ENCODE peak calls at places on chromosomes 2 and 18, in five cellular contexts. A is progenitor cell of endocrine pancreas, W is IMR-90, Y is thoracic aorta, Z is Daoy. M is an unnamed sample.

GRCh38 chr18:24792164-24792563 is 331.7 kb downstream of the HRH4 start:
- DNase-seq in A (no peak), W (peak; percentile 48), Y (no peak), Z (no peak), M (no peak)

GRCh38 chr2:105909215-105909614 is 164.5 kb downstream of the NCK2 start:
- DNase-seq in A (no peak), W (no peak), Y (no peak), Z (no peak), M (no peak)

GRCh38 chr2:47004905-47005495 is 89.4 kb upstream of the MCFD2 start:
- DNase-seq in A (no peak), W (no peak), Y (no peak), Z (no peak), M (no peak)

GRCh38 chr2:5528741-5529140 is 163.4 kb upstream of the SOX11 start:
- DNase-seq in A (no peak), W (no peak), Y (no peak), Z (no peak), M (no peak)

GRCh38 chr2:17901246-17901645 is 22.8 kb downstream of the KCNS3 start:
- DNase-seq in A (no peak), W (no peak), Y (no peak), Z (peak; percentile 22), M (no peak)

GRCh38 chr2:239811001-239811798 is 213.9 kb downstream of the NDUFA10 start:
- DNase-seq in A (no peak), W (no peak), Y (peak; percentile 48), Z (no peak), M (peak; percentile 35)

GRCh38 chr2:159176555-159176954 is 109.9 kb downstream of the WDSUB1 start:
- DNase-seq in A (no peak), W (peak; percentile 5), Y (no peak), Z (no peak), M (no peak)

GRCh38 chr2:42944744-42945415 is 152.5 kb upstream of the HAAO start:
- DNase-seq in A (no peak), W (peak; percentile 57), Y (no peak), Z (peak; percentile 33), M (no peak)

GRCh38 chr2:220504890-220505564 is 877.6 kb downstream of the SLC4A3 start:
- DNase-seq in A (no peak), W (peak; percentile 86), Y (no peak), Z (peak; percentile 68), M (peak; percentile 1)

GRCh38 chr2:62362561-62362960 is 143.4 kb downstream of the TMEM17 start:
- DNase-seq in A (no peak), W (no peak), Y (no peak), Z (no peak), M (no peak)

GRCh38 chr2:152647417-152648010 is 69.7 kb downstream of the PRPF40A start:
- DNase-seq in A (no peak), W (peak; percentile 49), Y (no peak), Z (no peak), M (peak; percentile 38)

GRCh38 chr18:67300498-67300897 is 216.0 kb downstream of the DSEL start:
- DNase-seq in A (no peak), W (no peak), Y (no peak), Z (no peak), M (no peak)

GRCh38 chr18:75358928-75359327 is 68.6 kb downstream of the SMIM21 start:
- DNase-seq in A (no peak), W (no peak), Y (no peak), Z (peak; percentile 79), M (no peak)

GRCh38 chr18:22084547-22084946 is 84.8 kb upstream of the GATA6 start:
- DNase-seq in A (peak; percentile 16), W (no peak), Y (no peak), Z (no peak), M (no peak)

GRCh38 chr2:233422050-233422639 is 67.9 kb downstream of the DGKD start:
- DNase-seq in A (no peak), W (no peak), Y (no peak), Z (peak; percentile 61), M (no peak)

GRCh38 chr2:218033208-218033589 is 30.4 kb upstream of the TNS1 start:
- DNase-seq in A (no peak), W (no peak), Y (no peak), Z (no peak), M (no peak)

GRCh38 chr2:51263921-51264320 is 232.0 kb upstream of the NRXN1 start:
- DNase-seq in A (no peak), W (no peak), Y (no peak), Z (no peak), M (no peak)

GRCh38 chr2:9150568-9150900 is 56.1 kb upstream of the ASAP2 start:
- DNase-seq in A (no peak), W (no peak), Y (no peak), Z (no peak), M (no peak)

GRCh38 chr2:54224997-54225396 is 31.0 kb downstream of the TSPYL6 start:
- DNase-seq in A (no peak), W (no peak), Y (no peak), Z (no peak), M (no peak)

GRCh38 chr2:105950521-105951389 is 206.0 kb downstream of the NCK2 start:
- DNase-seq in A (no peak), W (no peak), Y (no peak), Z (peak; percentile 11), M (no peak)

GRCh38 chr18:63648241-63648640 is 4.2 kb upstream of the SERPINB4 start:
- DNase-seq in A (no peak), W (peak; percentile 36), Y (no peak), Z (no peak), M (no peak)

GRCh38 chr2:71358931-71359671 is 27.5 kb downstream of the ZNF638 start:
- DNase-seq in A (no peak), W (peak; percentile 60), Y (no peak), Z (peak; percentile 80), M (peak; percentile 1)

GRCh38 chr2:77192811-77193289 is 329.3 kb downstream of the LRRTM4 start:
- DNase-seq in A (no peak), W (no peak), Y (no peak), Z (no peak), M (no peak)

GRCh38 chr2:7950035-7950612 is 731.7 kb upstream of the ID2 start:
- DNase-seq in A (no peak), W (no peak), Y (no peak), Z (no peak), M (no peak)

GRCh38 chr2:198711484-198711883 is 746.3 kb downstream of the SATB2 start:
- DNase-seq in A (no peak), W (no peak), Y (no peak), Z (no peak), M (no peak)